ENCODE peak calls at places on chromosomes 13 and 19, in five cellular contexts. A is KG1, S is midbrain, O is AG09319, H is HFF-Myc. G is an unnamed sample.

GRCh38 chr13:113562085-113562749 is 22.3 kb upstream of the TFDP1 start:
- DNase-seq in A (peak), S (peak), O (peak), H (peak), G (peak)

GRCh38 chr13:31545616-31546015 is 193.7 kb upstream of the RXFP2 start:
- DNase-seq in A (no peak), S (no peak), O (no peak), H (peak), G (no peak)

GRCh38 chr13:82751221-82751620 is 1131.1 kb downstream of the SLITRK1 start:
- DNase-seq in A (no peak), S (no peak), O (no peak), H (no peak), G (no peak)

GRCh38 chr19:850221-850978 is 1.7 kb upstream of the ELANE start:
- DNase-seq in A (no peak), S (peak), O (peak), H (no peak), G (peak)

GRCh38 chr19:10431254-10431942 is 11.1 kb downstream of the PDE4A start:
- DNase-seq in A (no peak), S (no peak), O (no peak), H (no peak), G (peak)

GRCh38 chr13:44223785-44224432 is 149.7 kb upstream of the SERP2 start:
- DNase-seq in A (no peak), S (no peak), O (no peak), H (no peak), G (no peak)

GRCh38 chr19:8577247-8577646 is at the start of gene MYO1F:
- DNase-seq in A (no peak), S (peak), O (no peak), H (no peak), G (peak)

GRCh38 chr13:86731987-86732386 is 932.8 kb upstream of the SLITRK6 start:
- DNase-seq in A (no peak), S (no peak), O (no peak), H (no peak), G (no peak)

GRCh38 chr13:113804017-113804702 is 45.1 kb downstream of the TMEM255B start:
- DNase-seq in A (no peak), S (no peak), O (no peak), H (no peak), G (no peak)

G was measured in RPMI8226.